ENCODE peak calls at places on chromosomes 7 and 10, in six cellular contexts. S is T-helper 9 cell, C is mammary epithelial cell, I is stomach, G is NCI-H1105 treated with DMSO at 0.1 percent for 48 hours, M is WTC11. Z is an unnamed sample.

GRCh38 chr10:118966131-118967125 is 63.1 kb upstream of the NANOS1 start:
- DNase-seq in S (no peak), C (no peak), I (no peak), G (no peak), M (no peak), Z (no peak)

GRCh38 chr7:1070544-1071342 is 17.2 kb upstream of the GPER1 start:
- DNase-seq in S (no peak), C (no peak), I (no peak), G (no peak), M (no peak), Z (no peak)

GRCh38 chr10:44557596-44558191 is 172.8 kb upstream of the CXCL12 start:
- DNase-seq in S (no peak), C (no peak), I (no peak), G (no peak), M (no peak), Z (no peak)

GRCh38 chr7:84921154-84921553 is 265.7 kb downstream of the SEMA3D start:
- DNase-seq in S (no peak), C (no peak), I (no peak), G (no peak), M (no peak), Z (no peak)

GRCh38 chr7:53596230-53596629 is 560.8 kb downstream of the POM121L12 start:
- DNase-seq in S (no peak), C (peak; percentile 51), I (no peak), G (no peak), M (no peak), Z (no peak)

GRCh38 chr10:62306663-62307062 is 38.0 kb upstream of the RTKN2 start:
- DNase-seq in S (peak; percentile 1), C (no peak), I (no peak), G (no peak), M (no peak), Z (no peak)

GRCh38 chr7:52936750-52937149 is 98.7 kb upstream of the POM121L12 start:
- DNase-seq in S (no peak), C (no peak), I (no peak), G (no peak), M (no peak), Z (no peak)

GRCh38 chr7:20075992-20076813 is 141.0 kb downstream of the MACC1 start:
- DNase-seq in S (no peak), C (no peak), I (no peak), G (no peak), M (no peak), Z (no peak)

GRCh38 chr7:28192786-28193581 is 12.4 kb upstream of the JAZF1 start:
- DNase-seq in S (no peak), C (no peak), I (no peak), G (no peak), M (no peak), Z (no peak)

GRCh38 chr10:492896-493295 is 196.6 kb downstream of the DIP2C start:
- DNase-seq in S (no peak), C (no peak), I (no peak), G (no peak), M (no peak), Z (no peak)

GRCh38 chr7:78777844-78778243 is 675.6 kb downstream of the MAGI2 start:
- DNase-seq in S (no peak), C (peak; percentile 8), I (no peak), G (no peak), M (no peak), Z (no peak)

GRCh38 chr10:65769828-65770227 is 1156.0 kb upstream of the LRRTM3 start:
- DNase-seq in S (no peak), C (peak; percentile 49), I (no peak), G (no peak), M (no peak), Z (no peak)

GRCh38 chr10:132145002-132145401 is 41.7 kb upstream of the DPYSL4 start:
- DNase-seq in S (no peak), C (no peak), I (no peak), G (no peak), M (no peak), Z (no peak)

GRCh38 chr7:5375925-5376324 is 47.7 kb downstream of the TNRC18 start:
- DNase-seq in S (no peak), C (no peak), I (no peak), G (no peak), M (no peak), Z (no peak)

GRCh38 chr10:86079088-86079487 is 287.5 kb downstream of the GRID1 start:
- DNase-seq in S (no peak), C (no peak), I (peak; percentile 5), G (no peak), M (no peak), Z (no peak)

GRCh38 chr7:152866791-152867481 is 107.4 kb downstream of the ACTR3B start:
- DNase-seq in S (no peak), C (no peak), I (peak; percentile 8), G (no peak), M (no peak), Z (no peak)

GRCh38 chr7:150317748-150318444 is 5.3 kb upstream of the LRRC61 start:
- DNase-seq in S (no peak), C (no peak), I (no peak), G (no peak), M (no peak), Z (no peak)

GRCh38 chr10:24383681-24384106 is 174.8 kb downstream of the KIAA1217 start:
- DNase-seq in S (no peak), C (peak; percentile 98), I (peak; percentile 95), G (peak; percentile 51), M (peak; percentile 83), Z (peak; percentile 18)

GRCh38 chr10:57964371-57964770 is 303.3 kb downstream of the IPMK start:
- DNase-seq in S (no peak), C (peak; percentile 78), I (no peak), G (no peak), M (no peak), Z (peak; percentile 39)

GRCh38 chr10:29794776-29795635 is 160.2 kb upstream of the SVIL start:
- DNase-seq in S (no peak), C (no peak), I (no peak), G (no peak), M (no peak), Z (no peak)

GRCh38 chr7:48182736-48183369 is 11.6 kb downstream of the ABCA13 start:
- DNase-seq in S (no peak), C (peak; percentile 63), I (no peak), G (no peak), M (no peak), Z (no peak)

GRCh38 chr10:14244147-14244546 is 86.6 kb downstream of the FRMD4A start:
- DNase-seq in S (no peak), C (no peak), I (no peak), G (no peak), M (peak; percentile 57), Z (no peak)

GRCh38 chr7:18708204-18708603 is 212.7 kb downstream of the HDAC9 start:
- DNase-seq in S (no peak), C (no peak), I (no peak), G (no peak), M (no peak), Z (no peak)

GRCh38 chr10:35925511-35925910 is 283.4 kb upstream of the FZD8 start:
- DNase-seq in S (no peak), C (no peak), I (no peak), G (no peak), M (no peak), Z (no peak)

GRCh38 chr7:144908943-144909556 is 73.2 kb upstream of the TPK1 start:
- DNase-seq in S (no peak), C (no peak), I (no peak), G (no peak), M (peak; percentile 12), Z (no peak)

GRCh38 chr7:142805350-142806020 is 34.7 kb downstream of the PRSS2 start:
- DNase-seq in S (no peak), C (no peak), I (no peak), G (no peak), M (no peak), Z (no peak)

GRCh38 chr7:128904381-128905197 is 5.9 kb downstream of the KCP start:
- DNase-seq in S (no peak), C (peak; percentile 48), I (no peak), G (peak; percentile 74), M (no peak), Z (no peak)

GRCh38 chr7:7271094-7271874 is 88.9 kb downstream of the C1GALT1 start:
- DNase-seq in S (no peak), C (no peak), I (no peak), G (no peak), M (no peak), Z (no peak)

GRCh38 chr10:94673614-94674321 is 9.8 kb upstream of the CYP2C18 start:
- DNase-seq in S (no peak), C (peak; percentile 17), I (no peak), G (no peak), M (no peak), Z (no peak)

GRCh38 chr10:103672345-103672744 is 178.8 kb downstream of the NEURL1 start:
- DNase-seq in S (no peak), C (no peak), I (no peak), G (no peak), M (no peak), Z (no peak)

GRCh38 chr10:958106-958505 is 26.6 kb upstream of the LARP4B start:
- DNase-seq in S (no peak), C (no peak), I (no peak), G (no peak), M (no peak), Z (no peak)

GRCh38 chr10:69685802-69686585 is 55.9 kb downstream of the FAM241B start:
- DNase-seq in S (no peak), C (peak; percentile 58), I (peak; percentile 33), G (no peak), M (no peak), Z (no peak)

GRCh38 chr10:5665380-5666323 is 743 bp downstream of the ASB13 start:
- DNase-seq in S (no peak), C (peak; percentile 8), I (no peak), G (no peak), M (peak; percentile 22), Z (no peak)

GRCh38 chr7:19830604-19831003 is 57.2 kb upstream of the TMEM196 start:
- DNase-seq in S (no peak), C (no peak), I (no peak), G (no peak), M (no peak), Z (no peak)

GRCh38 chr7:55884321-55884720 is 2.9 kb upstream of the ZNF713 start:
- DNase-seq in S (no peak), C (no peak), I (no peak), G (no peak), M (no peak), Z (no peak)

Z was measured in nucleus accumbens.